ENCODE peak calls at places on chromosome 1, in six cellular contexts. One of them, this sample, is unnamed.

GRCh38 chr1:32480003-32480402 is 15.1 kb downstream of the ZBTB8B start:
- DNase-seq in A673: no peak
- DNase-seq in lower lobe of right lung: no peak
- DNase-seq in cardiac muscle cell: no peak
- DNase-seq in testis: no peak
- DNase-seq in left ventricle myocardium inferior: no peak
- DNase-seq in this sample: no peak

GRCh38 chr1:223007250-223007649 is 135.8 kb downstream of the TLR5 start:
- DNase-seq in testis: peak; percentile 73
- DNase-seq in left ventricle myocardium inferior: no peak
- DNase-seq in A673: no peak
- DNase-seq in cardiac muscle cell: no peak
- DNase-seq in lower lobe of right lung: no peak
- DNase-seq in this sample: no peak

GRCh38 chr1:144101397-144102050 is 129.7 kb upstream of the FAM72C start:
- DNase-seq in testis: peak; percentile 13
- DNase-seq in cardiac muscle cell: peak; percentile 0
- DNase-seq in lower lobe of right lung: peak; percentile 66
- DNase-seq in A673: peak; percentile 2
- DNase-seq in left ventricle myocardium inferior: peak; percentile 26
- DNase-seq in this sample: no peak

GRCh38 chr1:11053758-11054137 is 6.1 kb downstream of the SRM start:
- DNase-seq in cardiac muscle cell: peak; percentile 74
- DNase-seq in lower lobe of right lung: peak; percentile 37
- DNase-seq in left ventricle myocardium inferior: no peak
- DNase-seq in testis: no peak
- DNase-seq in A673: peak; percentile 52
- DNase-seq in this sample: peak; percentile 63

GRCh38 chr1:18139198-18139981 is 31.8 kb downstream of the IGSF21 start:
- DNase-seq in A673: no peak
- DNase-seq in left ventricle myocardium inferior: no peak
- DNase-seq in cardiac muscle cell: no peak
- DNase-seq in lower lobe of right lung: no peak
- DNase-seq in testis: no peak
- DNase-seq in this sample: no peak

GRCh38 chr1:98045211-98046030 is 124.6 kb upstream of the DPYD start:
- DNase-seq in testis: peak; percentile 18
- DNase-seq in A673: peak; percentile 70
- DNase-seq in left ventricle myocardium inferior: no peak
- DNase-seq in cardiac muscle cell: peak; percentile 16
- DNase-seq in lower lobe of right lung: no peak
- DNase-seq in this sample: no peak

GRCh38 chr1:81305997-81306452 is 494.7 kb upstream of the ADGRL2 start:
- DNase-seq in lower lobe of right lung: no peak
- DNase-seq in A673: peak; percentile 75
- DNase-seq in cardiac muscle cell: peak; percentile 53
- DNase-seq in testis: peak; percentile 45
- DNase-seq in left ventricle myocardium inferior: no peak
- DNase-seq in this sample: peak; percentile 77

GRCh38 chr1:93180723-93181613 is at the start of gene CCDC18:
- DNase-seq in cardiac muscle cell: no peak
- DNase-seq in A673: peak; percentile 77
- DNase-seq in left ventricle myocardium inferior: no peak
- DNase-seq in lower lobe of right lung: no peak
- DNase-seq in testis: no peak
- DNase-seq in this sample: no peak

GRCh38 chr1:246827396-246827795 is 103.2 kb downstream of the SCCPDH start:
- DNase-seq in cardiac muscle cell: no peak
- DNase-seq in lower lobe of right lung: no peak
- DNase-seq in testis: no peak
- DNase-seq in left ventricle myocardium inferior: no peak
- DNase-seq in A673: no peak
- DNase-seq in this sample: no peak

GRCh38 chr1:92536593-92537332 is 50.0 kb upstream of the GFI1 start:
- DNase-seq in left ventricle myocardium inferior: no peak
- DNase-seq in lower lobe of right lung: no peak
- DNase-seq in A673: no peak
- DNase-seq in cardiac muscle cell: no peak
- DNase-seq in testis: no peak
- DNase-seq in this sample: no peak

GRCh38 chr1:198185101-198185500 is 28.3 kb downstream of the NEK7 start:
- DNase-seq in testis: no peak
- DNase-seq in A673: no peak
- DNase-seq in lower lobe of right lung: no peak
- DNase-seq in cardiac muscle cell: no peak
- DNase-seq in left ventricle myocardium inferior: no peak
- DNase-seq in this sample: no peak

GRCh38 chr1:84688461-84689061 is 1.7 kb downstream of the SSX2IP start:
- DNase-seq in testis: no peak
- DNase-seq in left ventricle myocardium inferior: no peak
- DNase-seq in lower lobe of right lung: no peak
- DNase-seq in A673: peak; percentile 23
- DNase-seq in cardiac muscle cell: no peak
- DNase-seq in this sample: no peak

GRCh38 chr1:46520063-46520911 is 30.7 kb downstream of the DMBX1 start:
- DNase-seq in A673: peak; percentile 80
- DNase-seq in cardiac muscle cell: peak; percentile 82
- DNase-seq in lower lobe of right lung: no peak
- DNase-seq in testis: no peak
- DNase-seq in left ventricle myocardium inferior: no peak
- DNase-seq in this sample: peak; percentile 80

GRCh38 chr1:15083578-15083977 is 70.0 kb upstream of the TMEM51 start:
- DNase-seq in cardiac muscle cell: no peak
- DNase-seq in testis: no peak
- DNase-seq in A673: no peak
- DNase-seq in lower lobe of right lung: no peak
- DNase-seq in left ventricle myocardium inferior: no peak
- DNase-seq in this sample: no peak

GRCh38 chr1:44650159-44650831 is 24.0 kb downstream of the TMEM53 start:
- DNase-seq in lower lobe of right lung: no peak
- DNase-seq in A673: no peak
- DNase-seq in cardiac muscle cell: no peak
- DNase-seq in testis: no peak
- DNase-seq in left ventricle myocardium inferior: peak; percentile 74
- DNase-seq in this sample: no peak

GRCh38 chr1:11458811-11459275 is 20.1 kb upstream of the DISP3 start:
- DNase-seq in left ventricle myocardium inferior: peak; percentile 51
- DNase-seq in testis: peak; percentile 27
- DNase-seq in A673: no peak
- DNase-seq in cardiac muscle cell: no peak
- DNase-seq in lower lobe of right lung: no peak
- DNase-seq in this sample: no peak

GRCh38 chr1:3466366-3467075 is 12.1 kb downstream of the ARHGEF16 start:
- DNase-seq in left ventricle myocardium inferior: no peak
- DNase-seq in A673: no peak
- DNase-seq in lower lobe of right lung: peak; percentile 34
- DNase-seq in testis: no peak
- DNase-seq in cardiac muscle cell: no peak
- DNase-seq in this sample: no peak

GRCh38 chr1:198295975-198296374 is 139.2 kb downstream of the NEK7 start:
- DNase-seq in left ventricle myocardium inferior: no peak
- DNase-seq in cardiac muscle cell: peak; percentile 13
- DNase-seq in A673: peak; percentile 11
- DNase-seq in testis: no peak
- DNase-seq in lower lobe of right lung: no peak
- DNase-seq in this sample: no peak

GRCh38 chr1:64111787-64112186 is 91.6 kb upstream of the UBE2U start:
- DNase-seq in lower lobe of right lung: no peak
- DNase-seq in testis: no peak
- DNase-seq in cardiac muscle cell: no peak
- DNase-seq in left ventricle myocardium inferior: no peak
- DNase-seq in A673: no peak
- DNase-seq in this sample: no peak

GRCh38 chr1:180435566-180435965 is 66.8 kb downstream of the ACBD6 start:
- DNase-seq in left ventricle myocardium inferior: no peak
- DNase-seq in A673: no peak
- DNase-seq in testis: no peak
- DNase-seq in cardiac muscle cell: no peak
- DNase-seq in lower lobe of right lung: no peak
- DNase-seq in this sample: peak; percentile 6

GRCh38 chr1:158735848-158736247 is 15.3 kb upstream of the OR6K3 start:
- DNase-seq in lower lobe of right lung: no peak
- DNase-seq in testis: no peak
- DNase-seq in left ventricle myocardium inferior: no peak
- DNase-seq in cardiac muscle cell: no peak
- DNase-seq in A673: no peak
- DNase-seq in this sample: no peak

GRCh38 chr1:109621402-109622101 is 1.9 kb downstream of the AMPD2 start:
- DNase-seq in cardiac muscle cell: no peak
- DNase-seq in lower lobe of right lung: no peak
- DNase-seq in testis: no peak
- DNase-seq in A673: no peak
- DNase-seq in left ventricle myocardium inferior: no peak
- DNase-seq in this sample: no peak

GRCh38 chr1:30232288-30232899 is 491.0 kb downstream of the MATN1 start:
- DNase-seq in lower lobe of right lung: no peak
- DNase-seq in cardiac muscle cell: peak; percentile 42
- DNase-seq in left ventricle myocardium inferior: no peak
- DNase-seq in testis: no peak
- DNase-seq in A673: no peak
- DNase-seq in this sample: peak; percentile 37

GRCh38 chr1:159008744-159009188 is 941 bp upstream of the IFI16 start:
- DNase-seq in cardiac muscle cell: no peak
- DNase-seq in lower lobe of right lung: no peak
- DNase-seq in testis: no peak
- DNase-seq in A673: no peak
- DNase-seq in left ventricle myocardium inferior: no peak
- DNase-seq in this sample: peak; percentile 33

DNA sequence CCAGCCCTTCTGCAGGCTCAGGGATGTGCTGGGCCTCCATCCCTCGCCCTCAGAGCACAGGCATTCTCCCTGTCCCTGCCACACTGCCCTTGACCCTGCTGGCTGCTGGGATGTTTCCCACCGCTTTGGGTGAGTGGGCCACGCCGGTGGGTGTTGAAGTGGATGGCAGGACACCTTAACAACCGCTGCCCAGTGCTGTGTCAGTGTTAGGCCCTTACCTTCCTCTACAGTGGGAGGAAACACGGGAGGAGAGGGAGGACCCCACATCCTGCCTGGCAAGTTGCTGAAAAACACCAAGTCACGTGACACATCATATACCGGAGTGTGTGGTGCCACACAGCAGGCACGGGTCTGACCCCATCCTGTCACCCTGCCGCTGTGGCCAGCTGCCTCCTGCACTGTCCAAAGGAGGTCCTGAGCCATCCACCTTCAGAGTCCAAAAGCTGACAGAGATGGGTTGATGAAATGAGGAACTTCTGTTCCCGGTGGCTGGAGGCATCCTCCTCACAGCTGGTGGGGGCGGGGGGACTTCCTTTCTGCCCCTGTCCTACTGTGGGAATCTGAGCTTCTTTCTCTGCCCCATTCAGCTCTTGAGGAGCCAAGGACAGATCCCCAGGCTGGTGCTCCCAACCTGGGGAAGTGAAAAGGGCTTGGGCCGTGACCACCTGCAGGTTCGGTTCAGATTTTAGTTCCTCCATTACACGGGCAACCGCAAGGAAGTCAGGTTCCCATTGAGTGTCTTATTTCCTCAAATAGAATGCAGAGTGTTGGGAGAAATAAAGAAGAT is 3.2 kb upstream of the THEMIS2 start:
- DNase-seq in lower lobe of right lung: no peak
- DNase-seq in A673: no peak
- DNase-seq in left ventricle myocardium inferior: peak; percentile 52
- DNase-seq in testis: no peak
- DNase-seq in cardiac muscle cell: no peak
- DNase-seq in this sample: peak; percentile 43
- H3K27ac ChIP-seq in lower lobe of right lung: peak overlapping the region; percentile 75
- H3K27ac ChIP-seq in A673: no peak overlapping the region
- H3K27ac ChIP-seq in left ventricle myocardium inferior: peak overlapping the region; percentile 36
- H3K27ac ChIP-seq in testis: peak overlapping the region; percentile 81
- H3K27ac ChIP-seq in cardiac muscle cell: no peak overlapping the region
- H3K27ac ChIP-seq in this sample: no peak overlapping the region

GRCh38 chr1:42951588-42951987 is 7.1 kb downstream of the SLC2A1 start:
- DNase-seq in lower lobe of right lung: no peak
- DNase-seq in testis: no peak
- DNase-seq in A673: no peak
- DNase-seq in left ventricle myocardium inferior: no peak
- DNase-seq in cardiac muscle cell: no peak
- DNase-seq in this sample: no peak
- H3K27ac ChIP-seq in lower lobe of right lung: no peak overlapping the region
- H3K27ac ChIP-seq in testis: no peak overlapping the region
- H3K27ac ChIP-seq in A673: no peak overlapping the region
- H3K27ac ChIP-seq in left ventricle myocardium inferior: peak overlapping the region; percentile 63
- H3K27ac ChIP-seq in cardiac muscle cell: no peak overlapping the region
- H3K27ac ChIP-seq in this sample: no peak overlapping the region

GRCh38 chr1:53140451-53140850 is 2.0 kb downstream of the SLC1A7 start:
- DNase-seq in A673: no peak
- DNase-seq in left ventricle myocardium inferior: no peak
- DNase-seq in testis: no peak
- DNase-seq in cardiac muscle cell: no peak
- DNase-seq in lower lobe of right lung: no peak
- DNase-seq in this sample: no peak
- H3K27ac ChIP-seq in A673: no peak overlapping the region
- H3K27ac ChIP-seq in left ventricle myocardium inferior: peak overlapping the region; percentile 28
- H3K27ac ChIP-seq in testis: no peak overlapping the region
- H3K27ac ChIP-seq in cardiac muscle cell: no peak overlapping the region
- H3K27ac ChIP-seq in lower lobe of right lung: peak overlapping the region; percentile 5
- H3K27ac ChIP-seq in this sample: no peak overlapping the region

DNA sequence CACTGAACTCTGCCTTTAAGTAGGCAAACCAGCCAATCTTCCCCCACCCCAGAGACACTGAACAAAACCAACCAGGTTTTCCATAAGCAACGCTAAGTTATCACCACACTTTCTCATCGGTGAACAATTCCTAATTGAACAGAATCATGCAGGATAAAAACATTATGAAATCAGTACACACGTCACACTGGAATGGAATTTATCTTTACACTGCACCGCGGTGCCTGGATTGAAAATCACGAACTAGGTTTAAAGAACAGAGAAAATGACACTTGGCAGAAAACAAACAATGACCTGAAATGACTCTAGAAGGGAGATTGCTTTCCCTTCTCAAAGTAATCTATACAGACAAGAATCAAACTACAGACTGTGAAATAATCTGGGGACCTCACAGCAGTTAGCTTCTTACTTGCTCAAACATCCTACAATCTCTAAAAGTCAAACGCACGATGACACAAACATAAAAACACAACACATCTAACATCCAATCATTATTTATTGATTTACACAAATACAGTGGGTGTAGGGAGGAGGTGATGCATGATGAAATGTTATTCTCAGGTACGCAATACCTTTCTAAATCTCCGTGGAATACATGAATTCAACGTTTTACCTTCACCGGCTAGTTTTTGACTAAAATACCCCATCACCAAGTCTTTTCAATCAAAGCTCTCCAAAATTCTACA is 1.9 kb downstream of the EIF4G3 start:
- DNase-seq in A673: no peak
- DNase-seq in testis: peak; percentile 13
- DNase-seq in cardiac muscle cell: no peak
- DNase-seq in left ventricle myocardium inferior: no peak
- DNase-seq in lower lobe of right lung: no peak
- DNase-seq in this sample: no peak
- H3K27ac ChIP-seq in A673: no peak overlapping the region
- H3K27ac ChIP-seq in testis: peak overlapping the region; percentile 90
- H3K27ac ChIP-seq in cardiac muscle cell: no peak overlapping the region
- H3K27ac ChIP-seq in left ventricle myocardium inferior: peak overlapping the region; percentile 95
- H3K27ac ChIP-seq in lower lobe of right lung: peak overlapping the region; percentile 93
- H3K27ac ChIP-seq in this sample: no peak overlapping the region